ENCODE peak calls at places on chromosomes 7 and 10, in ten cellular contexts. O is effector CD4-positive, alpha-beta T cell; X is HFF-Myc; B is hepatic stellate cell; M is GM20000; F is NAMALWA; A is glutamatergic neuron; N is mucosa of descending colon; I is germinal center; W is fibroblast of lung. S is an unnamed sample.

GRCh38 chr10:44828515-44829142 is 82.5 kb upstream of the TMEM72 start:
- DNase-seq in N (no peak), X (no peak), I (no peak), B (peak), F (no peak), W (no peak), O (no peak), A (no peak), M (no peak), S (no peak)

GRCh38 chr10:126110434-126110833 is 214.1 kb downstream of the FANK1 start:
- DNase-seq in B (no peak), F (no peak), W (peak), A (no peak), O (no peak), X (no peak), N (no peak), M (no peak), I (no peak), S (no peak)

GRCh38 chr10:126520918-126521317 is 132.6 kb upstream of the ADAM12 start:
- DNase-seq in N (no peak), O (no peak), A (no peak), F (no peak), M (no peak), X (no peak), W (no peak), I (no peak), B (no peak), S (no peak)

GRCh38 chr7:107643407-107643806 is 17.2 kb upstream of the SLC26A4 start:
- DNase-seq in M (no peak), O (no peak), F (no peak), N (no peak), B (peak), W (peak), I (no peak), X (no peak), A (no peak), S (no peak)

GRCh38 chr7:156777364-156778069 is 115.5 kb downstream of the LMBR1 start:
- DNase-seq in W (peak), O (no peak), X (no peak), I (no peak), F (no peak), N (no peak), M (no peak), B (no peak), A (no peak), S (no peak)

GRCh38 chr10:119634219-119634544 is 17.0 kb upstream of the BAG3 start:
- DNase-seq in A (no peak), O (no peak), M (no peak), W (peak), B (no peak), I (no peak), X (no peak), F (no peak), N (no peak), S (no peak)

GRCh38 chr10:54372164-54372563 is 428.9 kb downstream of the PCDH15 start:
- DNase-seq in B (no peak), F (no peak), A (no peak), M (no peak), O (no peak), W (no peak), N (no peak), X (no peak), I (no peak), S (no peak)

GRCh38 chr10:129339191-129339590 is 127.8 kb upstream of the MGMT start:
- DNase-seq in M (no peak), N (no peak), A (no peak), B (no peak), W (no peak), I (no peak), O (no peak), F (no peak), X (no peak), S (no peak)

GRCh38 chr10:131710142-131710861 is 190.5 kb upstream of the PPP2R2D start:
- DNase-seq in I (no peak), M (no peak), B (no peak), X (no peak), O (no peak), F (no peak), A (no peak), W (no peak), N (no peak), S (no peak)

GRCh38 chr10:131195552-131196159 is 115.9 kb downstream of the TCERG1L start:
- DNase-seq in X (no peak), I (no peak), B (no peak), N (no peak), A (no peak), W (no peak), O (no peak), M (no peak), F (no peak), S (no peak)

GRCh38 chr7:35848728-35849127 is 47.9 kb downstream of the SEPTIN7 start:
- DNase-seq in F (no peak), A (no peak), O (no peak), X (no peak), B (no peak), I (no peak), M (no peak), W (peak), N (no peak), S (no peak)

GRCh38 chr7:131357282-131357880 is 29.7 kb downstream of the MKLN1 start:
- DNase-seq in B (no peak), W (peak), O (no peak), M (no peak), F (no peak), A (no peak), I (no peak), N (no peak), X (no peak), S (no peak)

GRCh38 chr7:52179934-52180333 is 855.5 kb upstream of the POM121L12 start:
- DNase-seq in I (no peak), M (no peak), X (no peak), B (no peak), N (no peak), W (no peak), F (no peak), A (no peak), O (no peak), S (no peak)

GRCh38 chr7:131487217-131487616 is 69.2 kb downstream of the PODXL start:
- DNase-seq in B (no peak), O (no peak), A (no peak), N (no peak), X (no peak), I (no peak), M (no peak), F (no peak), W (no peak), S (no peak)

GRCh38 chr10:97400665-97401454 is at the start of gene RRP12:
- DNase-seq in N (peak), I (peak), F (peak), M (peak), O (peak), B (peak), X (peak), W (peak), A (peak), S (peak)

GRCh38 chr7:18497800-18498199 is 2.3 kb downstream of the HDAC9 start:
- DNase-seq in B (no peak), N (no peak), A (no peak), F (peak), W (no peak), O (no peak), M (no peak), I (no peak), X (no peak), S (no peak)

GRCh38 chr10:101118031-101118430 is 13.1 kb upstream of the TLX1 start:
- DNase-seq in X (no peak), I (no peak), F (no peak), N (no peak), B (no peak), M (no peak), O (no peak), A (no peak), W (no peak), S (no peak)

GRCh38 chr10:89279449-89279869 is 22.4 kb upstream of the IFIT2 start:
- DNase-seq in I (no peak), W (peak), A (no peak), F (no peak), M (no peak), B (no peak), N (no peak), X (no peak), O (no peak), S (no peak)

GRCh38 chr10:84214612-84215235 is 10.6 kb downstream of the LRIT2 start:
- DNase-seq in M (peak), F (peak), B (no peak), W (no peak), A (peak), O (no peak), X (no peak), N (peak), I (peak), S (no peak)

GRCh38 chr7:99109108-99110051 is 34.5 kb downstream of the SMURF1 start:
- DNase-seq in B (no peak), O (no peak), A (no peak), I (no peak), N (no peak), W (peak), F (no peak), X (no peak), M (no peak), S (no peak)

GRCh38 chr7:45216181-45216580 is 58.6 kb downstream of the RAMP3 start:
- DNase-seq in W (no peak), I (no peak), F (no peak), N (no peak), X (no peak), A (no peak), O (no peak), B (no peak), M (no peak), S (no peak)

GRCh38 chr10:27736396-27736795 is 9.2 kb downstream of the MKX start:
- DNase-seq in A (no peak), W (no peak), I (no peak), M (no peak), B (no peak), O (no peak), F (no peak), N (no peak), X (no peak), S (no peak)

GRCh38 chr10:120505866-120506265 is 48.8 kb downstream of the PLPP4 start:
- DNase-seq in M (no peak), A (no peak), B (no peak), F (no peak), O (no peak), I (no peak), W (peak), X (no peak), N (no peak), S (no peak)

GRCh38 chr10:6231730-6232129 is 29.0 kb downstream of the PFKFB3 start:
- DNase-seq in F (no peak), M (no peak), I (no peak), X (no peak), W (no peak), O (no peak), A (no peak), B (no peak), N (no peak), S (no peak)

GRCh38 chr7:5497158-5498103 is 73.8 kb upstream of the TNRC18 start:
- DNase-seq in B (no peak), W (no peak), I (no peak), O (no peak), F (no peak), A (no peak), N (no peak), X (no peak), M (no peak), S (no peak)

GRCh38 chr7:113175525-113176097 is 57.3 kb upstream of the SMIM30 start:
- DNase-seq in X (no peak), B (no peak), A (no peak), F (no peak), M (no peak), W (peak), N (no peak), O (no peak), I (no peak), S (no peak)

GRCh38 chr10:82811621-82812020 is 936.6 kb downstream of the NRG3 start:
- DNase-seq in A (peak), N (peak), O (no peak), M (peak), F (peak), I (no peak), B (peak), X (no peak), W (no peak), S (no peak)

GRCh38 chr7:2066251-2066919 is 166.4 kb downstream of the MAD1L1 start:
- DNase-seq in F (peak), A (peak), M (peak), N (no peak), W (no peak), X (no peak), O (no peak), I (peak), B (no peak), S (no peak)

GRCh38 chr7:50531928-50532327 is 33.3 kb downstream of the DDC start:
- DNase-seq in N (no peak), M (no peak), O (no peak), W (peak), X (no peak), A (peak), I (no peak), F (no peak), B (no peak), S (peak)

GRCh38 chr7:131194070-131194865 is 133.4 kb upstream of the MKLN1 start:
- DNase-seq in I (no peak), M (no peak), O (no peak), A (no peak), N (no peak), W (no peak), X (no peak), F (no peak), B (no peak), S (no peak)

GRCh38 chr7:477626-478220 is 41.9 kb downstream of the PDGFA start:
- DNase-seq in W (peak), O (no peak), B (peak), M (no peak), X (no peak), F (no peak), I (no peak), N (no peak), A (peak), S (no peak)

GRCh38 chr7:37495574-37496184 is 47.0 kb upstream of the ELMO1 start:
- DNase-seq in A (no peak), M (peak), B (peak), O (no peak), F (peak), W (peak), N (peak), X (peak), I (peak), S (no peak)

GRCh38 chr7:22781230-22781711 is 41.4 kb downstream of the TOMM7 start:
- DNase-seq in A (no peak), M (no peak), O (no peak), B (peak), N (no peak), I (no peak), F (no peak), X (no peak), W (peak), S (no peak)

GRCh38 chr7:37193087-37193774 is 255.4 kb downstream of the ELMO1 start:
- DNase-seq in M (no peak), I (no peak), B (peak), N (no peak), F (no peak), W (no peak), A (no peak), O (no peak), X (no peak), S (no peak)